ENCODE peak calls at places on chromosomes 16 and 17, in seven cellular contexts. G, Q, J, T, P, U and B are unnamed samples. For H3K36me3, the result is how much of the 10 kb centered on the place peaks cover.

GRCh38 chr16:84091460-84091859 is 25.3 kb downstream of the MBTPS1 start:
- DNase-seq in G (peak), Q (no peak), J (no peak), T (no peak), P (peak), U (no peak), B (no peak)

GRCh38 chr16:23061669-23062068 is 87.6 kb downstream of the USP31 start:
- DNase-seq in G (no peak), Q (no peak), J (no peak), T (no peak), P (no peak), U (no peak), B (peak)

GRCh38 chr17:4591529-4591928 is 7.2 kb downstream of the SMTNL2 start:
- DNase-seq in G (no peak), Q (no peak), J (no peak), T (no peak), P (no peak), U (peak), B (no peak)

GRCh38 chr17:42288078-42288984 is at the start of gene STAT5A:
- DNase-seq in G (peak), Q (peak), J (peak), T (peak), P (peak), U (peak), B (peak)

GRCh38 chr17:34195987-34196386 is 59.1 kb upstream of the CCL2 start:
- DNase-seq in G (no peak), Q (no peak), J (no peak), T (no peak), P (no peak), U (no peak), B (no peak)

GRCh38 chr16:71360378-71360777 is 1.9 kb downstream of the CALB2 start:
- DNase-seq in G (no peak), Q (no peak), J (no peak), T (no peak), P (no peak), U (no peak), B (peak)

GRCh38 chr16:89122322-89122831 is 28.7 kb downstream of the ACSF3 start:
- DNase-seq in G (no peak), Q (no peak), J (peak), T (peak), P (no peak), U (no peak), B (no peak)

GRCh38 chr17:42608692-42609181 is 437 bp downstream of the RETREG3 start:
- DNase-seq in G (peak), Q (no peak), J (peak), T (no peak), P (no peak), U (no peak), B (peak)

GRCh38 chr17:64779344-64780095 is 117.4 kb upstream of the SMURF2 start:
- DNase-seq in G (no peak), Q (peak), J (no peak), T (no peak), P (no peak), U (no peak), B (no peak)

GRCh38 chr17:42116705-42117396 is 4.3 kb downstream of the KAT2A start:
- DNase-seq in G (peak), Q (peak), J (peak), T (peak), P (peak), U (peak), B (peak)

GRCh38 chr17:51739245-51739886 is 419.1 kb downstream of the CA10 start:
- DNase-seq in G (no peak), Q (no peak), J (no peak), T (no peak), P (no peak), U (no peak), B (no peak)

GRCh38 chr17:56319531-56319930 is 166.3 kb downstream of the ANKFN1 start:
- DNase-seq in G (no peak), Q (peak), J (no peak), T (no peak), P (no peak), U (no peak), B (peak)

GRCh38 chr17:20059728-20060188 is 50.6 kb downstream of the SPECC1 start:
- DNase-seq in G (no peak), Q (no peak), J (no peak), T (no peak), P (no peak), U (no peak), B (peak)

GRCh38 chr17:79742589-79742918 is 11.8 kb downstream of the ENPP7 start:
- DNase-seq in G (no peak), Q (no peak), J (no peak), T (no peak), P (no peak), U (no peak), B (no peak)

GRCh38 chr17:57242148-57242547 is 14.2 kb upstream of the MSI2 start:
- DNase-seq in G (peak), Q (no peak), J (no peak), T (no peak), P (peak), U (no peak), B (no peak)

GRCh38 chr16:19528666-19529065 is 4.9 kb downstream of the CCP110 start:
- DNase-seq in G (no peak), Q (no peak), J (no peak), T (no peak), P (no peak), U (no peak), B (no peak)

GRCh38 chr17:61833536-61834203 is 29.7 kb downstream of the BRIP1 start:
- DNase-seq in G (no peak), Q (no peak), J (no peak), T (no peak), P (no peak), U (no peak), B (peak)

GRCh38 chr17:64781810-64782555 is 119.9 kb upstream of the SMURF2 start:
- DNase-seq in G (no peak), Q (peak), J (no peak), T (no peak), P (no peak), U (no peak), B (no peak)

GRCh38 chr17:30095507-30096244 is 20.9 kb upstream of the NSRP1 start:
- DNase-seq in G (no peak), Q (no peak), J (no peak), T (no peak), P (no peak), U (no peak), B (peak)

GRCh38 chr16:89506791-89507191 is 1.4 kb upstream of the SPG7 start:
- DNase-seq in G (no peak), Q (peak), J (no peak), T (no peak), P (no peak), U (no peak), B (no peak)

GRCh38 chr16:48123104-48123788 is 32.5 kb downstream of the ABCC12 start:
- DNase-seq in G (no peak), Q (no peak), J (peak), T (peak), P (no peak), U (no peak), B (peak)

GRCh38 chr16:86396918-86397317 is 113.4 kb upstream of the FOXF1 start:
- DNase-seq in G (no peak), Q (no peak), J (no peak), T (no peak), P (no peak), U (peak), B (peak)

GRCh38 chr16:71894229-71894920 is 956 bp upstream of the IST1 start:
- DNase-seq in G (peak), Q (peak), J (peak), T (peak), P (peak), U (peak), B (peak)

GRCh38 chr17:50070908-50071680 is 15.2 kb downstream of the ITGA3 start:
- DNase-seq in G (no peak), Q (no peak), J (no peak), T (no peak), P (no peak), U (no peak), B (no peak)
- H3K36me3 ChIP-seq in G (under half), Q (under half), J (half or more), T (under half), P (under half), U (under half), B (under half)

GRCh38 chr17:21549107-21549687 is 143.1 kb upstream of the KCNJ18 start:
- DNase-seq in G (no peak), Q (no peak), J (no peak), T (no peak), P (no peak), U (no peak), B (peak)
- H3K4me3 ChIP-seq in G (no peak), Q (no peak), J (no peak), T (peak), P (no peak), U (no peak), B (peak)

GRCh38 chr16:2935418-2935817 is 23.7 kb downstream of the FLYWCH1 start:
- DNase-seq in G (no peak), Q (peak), J (no peak), T (no peak), P (no peak), U (no peak), B (no peak)

GRCh38 chr16:2930236-2930635 is 18.5 kb downstream of the FLYWCH1 start:
- DNase-seq in G (no peak), Q (no peak), J (no peak), T (no peak), P (no peak), U (no peak), B (no peak)

GRCh38 chr16:2934450-2934849 is 22.7 kb downstream of the FLYWCH1 start:
- DNase-seq in G (no peak), Q (no peak), J (no peak), T (no peak), P (no peak), U (no peak), B (no peak)

GRCh38 chr16:2933701-2934100 is 22.0 kb downstream of the FLYWCH1 start:
- DNase-seq in G (no peak), Q (peak), J (no peak), T (no peak), P (no peak), U (no peak), B (no peak)

DNA sequence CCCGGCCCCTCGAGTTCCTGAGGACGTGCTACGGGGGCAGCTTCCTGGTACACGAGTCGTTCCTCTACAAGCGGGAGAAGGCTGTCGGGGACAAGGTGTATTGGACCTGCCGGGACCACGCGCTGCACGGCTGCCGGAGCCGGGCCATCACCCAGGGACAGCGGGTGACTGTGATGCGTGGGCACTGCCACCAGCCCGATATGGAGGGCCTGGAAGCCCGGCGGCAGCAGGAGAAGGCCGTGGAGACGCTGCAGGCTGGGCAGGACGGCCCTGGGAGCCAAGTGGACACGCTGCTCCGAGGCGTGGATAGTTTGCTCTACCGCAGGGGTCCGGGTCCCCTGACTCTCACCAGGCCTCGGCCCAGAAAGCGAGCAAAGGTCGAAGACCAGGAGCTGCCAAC is 21.4 kb downstream of the FLYWCH1 start:
- DNase-seq in G (no peak), Q (peak), J (no peak), T (no peak), P (no peak), U (no peak), B (no peak)
- H3K36me3 ChIP-seq in G (half or more), Q (under half), J (half or more), T (under half), P (under half), U (under half), B (half or more)

DNA sequence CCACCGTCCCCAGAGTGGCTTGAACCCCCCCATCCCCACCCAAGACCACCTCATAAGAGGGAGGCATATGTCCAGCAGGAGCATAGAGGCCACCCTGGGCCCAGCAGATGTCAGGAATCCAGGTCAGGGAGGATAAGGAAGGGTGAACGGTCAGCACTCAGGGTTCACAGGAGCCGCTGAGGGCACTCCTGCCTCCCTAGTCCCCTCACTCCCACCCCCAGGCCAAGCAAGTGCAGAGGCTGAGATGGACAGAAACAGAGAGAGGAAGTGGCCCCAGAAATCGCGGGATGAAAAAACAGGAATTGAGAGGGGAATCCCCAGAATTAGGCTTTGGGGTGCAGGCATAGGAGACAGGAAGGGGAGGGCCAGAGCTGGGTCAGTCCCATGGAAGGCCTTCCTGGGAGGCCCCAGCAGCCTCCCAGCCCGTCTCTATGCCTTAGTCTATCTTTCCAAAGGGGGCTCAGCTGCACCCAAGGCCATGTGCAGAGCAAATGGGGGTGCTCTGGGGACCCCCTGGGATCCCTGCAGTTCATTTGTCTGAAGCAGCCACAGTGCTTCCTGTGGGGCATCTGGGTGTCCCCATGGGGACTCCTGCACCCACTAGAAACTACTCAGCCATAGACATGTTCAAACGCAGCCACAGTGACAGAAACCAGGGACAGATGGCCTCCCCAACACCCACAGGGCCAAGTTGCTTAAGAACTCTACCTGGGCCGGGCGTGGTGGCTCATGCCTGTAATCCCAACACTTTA is 1.7 kb downstream of the CMTM3 start:
- DNase-seq in G (no peak), Q (peak), J (no peak), T (no peak), P (no peak), U (no peak), B (peak)
- H3K4me3 ChIP-seq in G (peak), Q (peak), J (peak), T (peak), P (peak), U (peak), B (peak)

GRCh38 chr16:29984764-29985147 is 10.7 kb downstream of the HIRIP3 start:
- DNase-seq in G (no peak), Q (no peak), J (no peak), T (no peak), P (no peak), U (no peak), B (no peak)
- H3K36me3 ChIP-seq in G (half or more), Q (under half), J (half or more), T (under half), P (under half), U (half or more), B (half or more)

GRCh38 chr16:11363927-11364258 is 18.6 kb downstream of the RMI2 start:
- DNase-seq in G (no peak), Q (no peak), J (no peak), T (no peak), P (no peak), U (no peak), B (no peak)
- H3K4me3 ChIP-seq in G (no peak), Q (no peak), J (no peak), T (no peak), P (no peak), U (no peak), B (no peak)

DNA sequence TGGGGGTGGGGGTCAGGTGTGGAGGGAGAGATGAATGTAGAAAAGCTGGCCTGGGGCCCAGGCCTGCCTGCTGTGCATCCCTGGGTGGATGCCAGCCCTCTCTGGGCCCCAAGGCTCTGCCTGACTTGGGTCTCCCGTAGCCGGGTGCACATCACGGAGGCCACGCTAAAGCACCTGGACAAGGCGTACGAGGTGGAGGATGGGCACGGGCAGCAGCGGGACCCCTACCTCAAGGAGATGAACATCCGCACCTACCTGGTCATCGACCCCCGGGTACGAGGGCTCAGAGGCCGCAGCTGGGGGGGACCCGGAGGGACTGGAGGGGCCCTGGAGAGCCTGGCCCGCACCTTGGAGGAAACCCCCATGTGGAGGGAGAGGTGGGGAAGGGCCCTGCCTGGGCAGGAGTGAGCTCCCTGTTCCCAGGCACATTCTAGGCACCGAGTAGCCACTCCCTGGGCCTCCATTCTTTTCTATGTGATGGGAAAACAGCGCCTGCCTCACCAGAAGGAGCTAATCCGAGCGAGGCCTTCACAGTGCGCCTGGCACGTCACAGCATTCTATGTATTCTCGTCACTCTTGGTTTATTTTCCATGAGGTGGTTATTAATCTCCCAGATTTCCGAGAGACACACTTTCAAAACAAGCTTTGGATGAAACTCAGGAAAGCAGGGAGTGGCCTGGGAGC is 34.7 kb downstream of the ADCY7 start:
- DNase-seq in G (no peak), Q (peak), J (no peak), T (no peak), P (no peak), U (no peak), B (no peak)
- H3K36me3 ChIP-seq in G (under half), Q (under half), J (under half), T (under half), P (under half), U (under half), B (under half)

GRCh38 chr17:77391668-77392375 is 251.1 kb downstream of the SEC14L1 start:
- DNase-seq in G (peak), Q (peak), J (no peak), T (peak), P (no peak), U (no peak), B (peak)

GRCh38 chr17:77392376-77393273 is 251.9 kb downstream of the SEC14L1 start:
- DNase-seq in G (peak), Q (peak), J (no peak), T (peak), P (peak), U (no peak), B (no peak)

GRCh38 chr17:77394540-77395295 is 253.9 kb downstream of the SEC14L1 start:
- DNase-seq in G (no peak), Q (no peak), J (no peak), T (no peak), P (no peak), U (no peak), B (no peak)

GRCh38 chr17:77393867-77394539 is 253.2 kb downstream of the SEC14L1 start:
- DNase-seq in G (no peak), Q (no peak), J (no peak), T (no peak), P (no peak), U (no peak), B (no peak)

GRCh38 chr17:77393274-77393600 is 252.5 kb downstream of the SEC14L1 start:
- DNase-seq in G (no peak), Q (no peak), J (no peak), T (no peak), P (no peak), U (no peak), B (no peak)
- H3K4me3 ChIP-seq in G (peak), Q (no peak), J (no peak), T (no peak), P (no peak), U (no peak), B (no peak)

DNA sequence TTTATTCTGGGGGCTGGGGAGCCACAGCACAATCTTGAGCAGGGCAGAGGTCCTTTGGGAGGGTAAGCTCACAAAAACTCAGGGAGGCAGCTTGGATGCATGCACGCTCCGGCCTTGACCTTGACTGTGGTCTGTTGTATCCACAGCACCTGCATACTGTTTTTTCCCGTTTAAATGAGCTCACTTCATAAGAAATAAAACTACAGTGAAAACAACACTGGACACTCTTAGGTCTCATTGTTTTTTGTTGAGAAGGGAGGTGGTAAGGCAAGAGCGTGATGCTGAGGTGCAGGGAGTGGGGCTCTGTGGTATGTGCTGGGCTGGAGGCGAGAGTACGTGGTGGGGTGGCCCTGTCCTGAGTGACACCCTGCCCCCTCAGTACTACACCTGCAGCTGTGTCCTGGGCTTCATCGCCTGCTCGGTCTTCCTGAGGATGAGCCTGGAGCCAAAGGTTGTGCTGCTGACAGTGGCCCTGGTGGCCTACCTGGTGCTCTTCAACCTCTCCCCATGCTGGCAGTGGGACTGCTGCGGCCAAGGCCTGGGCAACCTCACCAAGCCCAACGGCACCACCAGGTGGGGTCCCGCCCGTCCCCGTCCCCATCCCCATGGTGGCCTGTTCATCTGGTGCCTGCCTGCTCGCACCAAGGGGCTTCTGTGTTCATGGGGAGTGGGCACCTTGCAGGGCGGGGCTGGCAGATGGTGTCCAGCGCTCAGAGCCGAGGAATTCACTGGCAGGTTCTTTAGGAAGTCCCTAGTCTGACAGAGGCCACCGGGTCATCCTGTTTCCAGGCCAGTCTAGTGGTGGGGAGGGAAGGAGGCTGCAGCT is 44.2 kb downstream of the ADCY7 start:
- DNase-seq in G (no peak), Q (peak), J (no peak), T (no peak), P (no peak), U (no peak), B (no peak)
- H3K36me3 ChIP-seq in G (under half), Q (under half), J (under half), T (under half), P (under half), U (under half), B (under half)

DNA sequence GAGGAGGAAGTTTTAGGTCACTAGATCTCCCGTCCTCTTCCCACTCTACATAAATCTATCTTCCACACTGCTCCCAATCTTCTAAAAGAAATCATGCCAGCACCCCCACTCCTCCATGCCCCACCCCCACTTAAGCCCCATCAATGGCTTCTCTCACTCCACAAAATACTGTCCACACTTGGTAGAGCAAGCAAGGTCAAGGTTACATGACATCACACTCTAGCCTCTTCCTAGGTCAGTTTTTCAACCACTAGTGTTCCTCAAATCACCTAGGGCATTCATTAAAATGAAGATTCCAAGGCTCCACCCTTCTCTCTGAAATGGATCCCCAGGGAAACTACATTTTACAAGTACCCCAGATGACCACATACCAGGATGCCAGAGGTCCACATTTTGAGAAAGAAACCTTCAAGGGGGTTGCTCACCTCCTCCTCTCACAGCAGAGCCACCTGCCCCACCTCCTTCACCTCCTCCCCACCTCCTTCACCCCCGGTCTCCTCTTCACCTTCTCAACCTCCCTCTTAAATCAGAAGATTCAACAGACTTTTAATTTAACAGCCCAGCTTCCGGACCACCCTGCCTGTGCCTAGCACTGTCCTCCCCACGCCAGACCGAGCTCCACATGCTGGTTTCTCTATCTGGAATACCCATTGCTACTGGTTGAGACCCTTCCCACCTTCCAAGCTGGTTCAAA is 3.2 kb downstream of the AMFR start:
- DNase-seq in G (no peak), Q (no peak), J (no peak), T (no peak), P (no peak), U (no peak), B (no peak)
- H3K4me3 ChIP-seq in G (no peak), Q (no peak), J (no peak), T (peak), P (no peak), U (no peak), B (no peak)